ENCODE peak calls at places on chromosomes 3 and 15, in eight cellular contexts. U, V, G, R, H, S, L and O are unnamed samples.
A peak's percentile ranks its signal among the peaks of the same experiment; 100 is the strongest.

GRCh38 chr3:28286595-28286994 is 45.2 kb downstream of the CMC1 start:
- DNase-seq in U (no peak), V (no peak), G (no peak), R (no peak), H (peak; percentile 64), S (peak; percentile 72), L (peak; percentile 46), O (peak; percentile 52)

GRCh38 chr3:60967141-60967540 is 284.1 kb downstream of the FHIT start:
- DNase-seq in U (no peak), V (no peak), G (no peak), R (no peak), H (no peak), S (no peak), L (no peak), O (peak; percentile 10)

GRCh38 chr3:31831526-31832034 is 149.5 kb downstream of the OSBPL10 start:
- DNase-seq in U (no peak), V (no peak), G (no peak), R (no peak), H (no peak), S (no peak), L (no peak), O (no peak)

GRCh38 chr3:53109822-53110771 is 20.1 kb downstream of the RFT1 start:
- DNase-seq in U (no peak), V (peak; percentile 42), G (no peak), R (peak; percentile 86), H (peak; percentile 95), S (peak; percentile 91), L (peak; percentile 74), O (peak; percentile 87)

GRCh38 chr15:98025237-98025636 is 64.7 kb downstream of the ARRDC4 start:
- DNase-seq in U (no peak), V (no peak), G (no peak), R (no peak), H (no peak), S (peak; percentile 5), L (peak; percentile 0), O (peak; percentile 93)

GRCh38 chr15:60002528-60003218 is 1.4 kb upstream of the FOXB1 start:
- DNase-seq in U (no peak), V (no peak), G (no peak), R (peak; percentile 53), H (no peak), S (no peak), L (peak; percentile 2), O (no peak)

GRCh38 chr3:16286672-16287604 is 21.9 kb downstream of the OXNAD1 start:
- DNase-seq in U (no peak), V (no peak), G (no peak), R (no peak), H (peak; percentile 66), S (no peak), L (no peak), O (no peak)

GRCh38 chr15:51348688-51349087 is 7.2 kb downstream of the GLDN start:
- DNase-seq in U (no peak), V (no peak), G (no peak), R (no peak), H (no peak), S (no peak), L (no peak), O (no peak)

GRCh38 chr15:62475595-62475994 is 310.5 kb upstream of the C2CD4B start:
- DNase-seq in U (no peak), V (no peak), G (no peak), R (no peak), H (no peak), S (no peak), L (no peak), O (no peak)

GRCh38 chr3:161104561-161105551 is at the start of gene B3GALNT1:
- DNase-seq in U (peak; percentile 54), V (peak; percentile 50), G (peak; percentile 59), R (peak; percentile 89), H (peak; percentile 82), S (peak; percentile 67), L (peak; percentile 50), O (peak; percentile 37)

GRCh38 chr15:52567886-52568568 is 803 bp downstream of the ARPP19 start:
- DNase-seq in U (peak; percentile 55), V (no peak), G (peak; percentile 21), R (peak; percentile 63), H (no peak), S (no peak), L (peak; percentile 24), O (peak; percentile 62)

GRCh38 chr3:129162729-129163579 is 2.1 kb upstream of the ISY1 start:
- DNase-seq in U (no peak), V (no peak), G (no peak), R (peak; percentile 58), H (peak; percentile 12), S (peak; percentile 16), L (no peak), O (no peak)

GRCh38 chr3:115321396-115321795 is 174.3 kb upstream of the ZBTB20 start:
- DNase-seq in U (no peak), V (no peak), G (no peak), R (no peak), H (peak; percentile 60), S (peak; percentile 21), L (peak; percentile 31), O (peak; percentile 13)

GRCh38 chr3:138187296-138188012 is at the start of gene ARMC8:
- DNase-seq in U (peak; percentile 55), V (peak; percentile 48), G (peak; percentile 42), R (peak; percentile 90), H (no peak), S (peak; percentile 91), L (no peak), O (no peak)

GRCh38 chr3:61808526-61808925 is 247.2 kb downstream of the PTPRG start:
- DNase-seq in U (peak; percentile 5), V (no peak), G (no peak), R (no peak), H (peak; percentile 95), S (peak; percentile 62), L (no peak), O (no peak)

GRCh38 chr15:40379853-40380252 is 2.7 kb upstream of the KNSTRN start:
- DNase-seq in U (no peak), V (no peak), G (no peak), R (no peak), H (peak; percentile 98), S (peak; percentile 99), L (peak; percentile 99), O (peak; percentile 93)

GRCh38 chr3:151305778-151306157 is 10.9 kb downstream of the GPR87 start:
- DNase-seq in U (no peak), V (no peak), G (no peak), R (no peak), H (no peak), S (no peak), L (peak; percentile 41), O (peak; percentile 64)

GRCh38 chr3:155676252-155676981 is 68.5 kb downstream of the PLCH1 start:
- DNase-seq in U (no peak), V (no peak), G (no peak), R (no peak), H (peak; percentile 35), S (peak; percentile 32), L (peak; percentile 34), O (peak; percentile 56)

DNA sequence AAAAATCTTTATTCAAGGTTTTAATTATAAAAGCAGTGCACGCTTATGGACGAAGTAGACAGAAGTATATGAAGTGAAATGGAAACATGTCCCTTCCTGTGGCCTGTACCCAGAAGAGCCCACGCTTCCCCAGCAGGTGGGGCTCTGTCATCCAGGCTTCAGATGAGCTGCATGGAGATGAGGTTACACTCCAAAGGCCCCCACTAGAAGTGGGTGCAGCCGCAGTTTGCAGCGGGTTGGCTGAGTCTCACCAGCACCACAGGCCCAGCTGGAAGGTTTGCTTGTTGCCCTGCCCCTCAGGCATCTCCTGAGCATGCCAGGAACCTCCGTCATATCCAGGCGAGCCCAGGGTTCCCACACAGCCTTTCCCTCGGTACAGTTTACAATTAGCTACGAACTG is 33.1 kb downstream of the PRR20G start:
- DNase-seq in U (no peak), V (no peak), G (no peak), R (no peak), H (peak; percentile 10), S (no peak), L (no peak), O (peak; percentile 25)
- TF ChIP-seq CTCF in U (no peak), V (peak; percentile 48), G (peak; percentile 38), R (peak; percentile 54), H (peak; percentile 23), S (peak; percentile 4), L (peak; percentile 13), O (peak; percentile 59)

DNA sequence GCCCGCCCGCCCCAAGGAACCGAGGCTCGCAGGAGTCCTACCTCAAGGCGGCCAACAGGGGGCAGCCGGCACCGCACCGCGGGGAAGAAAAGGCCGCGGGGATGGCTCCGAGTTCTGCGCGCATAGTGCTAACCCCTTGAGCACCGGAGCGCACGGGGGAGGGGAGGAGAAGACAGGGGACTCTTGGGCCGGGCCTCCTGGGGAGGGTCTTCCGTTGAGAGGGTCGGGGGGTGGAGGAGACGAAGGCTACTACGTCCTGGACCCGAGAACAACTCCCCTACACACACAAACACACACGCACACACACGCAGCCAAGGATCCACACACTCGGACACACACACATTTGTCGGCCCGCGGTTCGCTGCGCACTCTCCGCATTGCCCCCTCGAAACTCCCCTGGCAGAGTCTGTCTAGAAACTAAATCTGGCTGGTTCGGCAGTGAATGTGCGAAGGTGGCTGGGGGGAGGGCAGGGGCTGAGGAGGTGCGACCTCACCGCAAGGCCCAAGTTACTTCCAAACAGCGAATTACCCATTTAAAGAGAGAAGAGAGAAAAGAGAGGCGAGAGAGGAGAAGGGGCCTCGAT is 1.8 kb downstream of the WNT5A start:
- DNase-seq in U (peak; percentile 77), V (peak; percentile 80), G (peak; percentile 69), R (peak; percentile 93), H (peak; percentile 89), S (peak; percentile 89), L (peak; percentile 88), O (no peak)
- TF ChIP-seq CTCF in U (peak; percentile 75), V (peak; percentile 89), G (peak; percentile 89), R (peak; percentile 91), H (peak; percentile 57), S (peak; percentile 64), L (peak; percentile 66), O (peak; percentile 73)

GRCh38 chr3:18988619-18989229 is 159.6 kb upstream of the KCNH8 start:
- DNase-seq in U (no peak), V (no peak), G (no peak), R (no peak), H (peak; percentile 28), S (no peak), L (no peak), O (peak; percentile 51)
- TF ChIP-seq CTCF in U (peak; percentile 26), V (peak; percentile 88), G (peak; percentile 86), R (peak; percentile 91), H (peak; percentile 35), S (no peak), L (no peak), O (peak; percentile 46)

GRCh38 chr3:37129871-37130270 is 44.5 kb downstream of the LRRFIP2 start:
- DNase-seq in U (no peak), V (no peak), G (no peak), R (no peak), H (no peak), S (peak; percentile 49), L (peak; percentile 71), O (peak; percentile 93)

GRCh38 chr3:37132334-37132733 is 42.0 kb downstream of the LRRFIP2 start:
- DNase-seq in U (no peak), V (no peak), G (no peak), R (no peak), H (no peak), S (no peak), L (no peak), O (no peak)

GRCh38 chr3:37127340-37127739 is 47.0 kb downstream of the LRRFIP2 start:
- DNase-seq in U (no peak), V (no peak), G (no peak), R (no peak), H (no peak), S (no peak), L (no peak), O (no peak)

GRCh38 chr3:37130448-37130847 is 43.9 kb downstream of the LRRFIP2 start:
- DNase-seq in U (no peak), V (no peak), G (no peak), R (no peak), H (no peak), S (no peak), L (no peak), O (no peak)

GRCh38 chr3:37130984-37131975 is 43.1 kb downstream of the LRRFIP2 start:
- DNase-seq in U (no peak), V (no peak), G (no peak), R (no peak), H (no peak), S (no peak), L (no peak), O (no peak)
- TF ChIP-seq CTCF in U (no peak), V (no peak), G (no peak), R (no peak), H (no peak), S (no peak), L (no peak), O (no peak)